ENCODE peak calls at places on chromosome 12, in four cellular contexts. U, J, V and C are unnamed samples.

GRCh38 chr12:115920395-115921183 is 356.9 kb downstream of the MED13L start:
- DNase-seq in U (no peak), J (no peak), V (no peak), C (peak; percentile 16)

GRCh38 chr12:92701441-92701840 is 1.3 kb upstream of the PLEKHG7 start:
- DNase-seq in U (no peak), J (no peak), V (no peak), C (no peak)

GRCh38 chr12:112112423-112113132 is 4.0 kb upstream of the NAA25 start:
- DNase-seq in U (no peak), J (no peak), V (peak; percentile 63), C (no peak)

GRCh38 chr12:105220929-105221290 is 15.1 kb downstream of the APPL2 start:
- DNase-seq in U (no peak), J (no peak), V (no peak), C (no peak)

GRCh38 chr12:78698747-78699146 is 165.8 kb upstream of the SYT1 start:
- DNase-seq in U (no peak), J (no peak), V (no peak), C (peak; percentile 69)

GRCh38 chr12:52857500-52857899 is 8.7 kb upstream of the KRT78 start:
- DNase-seq in U (no peak), J (no peak), V (no peak), C (no peak)

GRCh38 chr12:82635263-82635662 is 51.4 kb upstream of the TMTC2 start:
- DNase-seq in U (no peak), J (no peak), V (no peak), C (no peak)

GRCh38 chr12:68899251-68899771 is 33.7 kb downstream of the CPM start:
- DNase-seq in U (peak; percentile 75), J (no peak), V (peak; percentile 69), C (peak; percentile 76)

GRCh38 chr12:25320123-25321006 is 69.6 kb upstream of the KRAS start:
- DNase-seq in U (no peak), J (no peak), V (no peak), C (no peak)

GRCh38 chr12:106999444-106999843 is 12.5 kb upstream of the MTERF2 start:
- DNase-seq in U (no peak), J (no peak), V (no peak), C (no peak)

GRCh38 chr12:52212701-52213540 is 20.1 kb upstream of the KRT7 start:
- DNase-seq in U (no peak), J (peak; percentile 1), V (no peak), C (no peak)

GRCh38 chr12:71441350-71441748 is 1.8 kb downstream of the LGR5 start:
- DNase-seq in U (no peak), J (no peak), V (no peak), C (no peak)

GRCh38 chr12:113534555-113534954 is 62.9 kb upstream of the LHX5 start:
- DNase-seq in U (no peak), J (no peak), V (no peak), C (no peak)

GRCh38 chr12:48031135-48031960 is 27.1 kb upstream of the COL2A1 start:
- DNase-seq in U (no peak), J (no peak), V (no peak), C (peak; percentile 90)

GRCh38 chr12:14825256-14825655 is 11.3 kb upstream of the SMCO3 start:
- DNase-seq in U (no peak), J (no peak), V (no peak), C (no peak)

GRCh38 chr12:597926-598568 is 65.2 kb downstream of the NINJ2 start:
- DNase-seq in U (no peak), J (no peak), V (peak; percentile 54), C (no peak)

GRCh38 chr12:105431537-105431936 is 101.0 kb downstream of the C12orf75 start:
- DNase-seq in U (no peak), J (no peak), V (no peak), C (no peak)

GRCh38 chr12:90958995-90959394 is 4.0 kb upstream of the CCER1 start:
- DNase-seq in U (no peak), J (no peak), V (no peak), C (peak; percentile 94)

GRCh38 chr12:53325539-53326061 is 4.2 kb upstream of the AAAS start:
- DNase-seq in U (peak; percentile 35), J (peak; percentile 20), V (no peak), C (no peak)

GRCh38 chr12:92244036-92244435 is 98.4 kb upstream of the BTG1 start:
- DNase-seq in U (no peak), J (no peak), V (no peak), C (no peak)

GRCh38 chr12:125688223-125688622 is 623.0 kb downstream of the AACS start:
- DNase-seq in U (no peak), J (no peak), V (no peak), C (no peak)

GRCh38 chr12:95197636-95198035 is 19.6 kb downstream of the FGD6 start:
- DNase-seq in U (no peak), J (no peak), V (no peak), C (no peak)

GRCh38 chr12:49541140-49541861 is 2.5 kb downstream of the KCNH3 start:
- DNase-seq in U (no peak), J (no peak), V (no peak), C (no peak)
- H3K27me3 ChIP-seq in U (peaks cover 78% of the 10 kb centered on the region), J (peaks cover 2% of the 10 kb centered on the region), V (no peaks in the 10 kb centered on the region), C (peaks cover 29% of the 10 kb centered on the region)

GRCh38 chr12:50918584-50919316 is 33.6 kb upstream of the HIGD1C start:
- DNase-seq in U (no peak), J (no peak), V (no peak), C (no peak)

GRCh38 chr12:50914872-50915484 is 37.4 kb upstream of the HIGD1C start:
- DNase-seq in U (no peak), J (no peak), V (no peak), C (no peak)

GRCh38 chr12:50913224-50913623 is 39.1 kb upstream of the HIGD1C start:
- DNase-seq in U (no peak), J (no peak), V (no peak), C (no peak)

DNA sequence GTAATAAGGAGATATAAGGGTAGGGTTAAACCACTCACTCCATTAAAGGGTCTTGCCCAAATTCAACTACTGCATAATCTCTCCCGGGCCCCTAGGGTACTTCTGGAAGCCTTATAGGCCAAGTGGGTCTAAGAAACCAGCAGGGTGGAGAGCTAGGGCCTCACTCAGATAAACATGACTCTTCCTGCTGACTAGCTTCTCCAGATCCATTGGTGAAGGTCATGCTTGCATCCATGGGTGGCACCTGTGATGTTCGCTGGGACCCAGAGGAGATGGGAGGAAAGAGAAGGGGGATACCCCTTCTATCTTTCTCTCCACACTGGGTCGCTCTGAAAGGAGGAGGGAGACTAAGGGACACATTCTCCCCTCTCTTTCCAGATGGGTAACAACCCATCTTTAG is 36.1 kb upstream of the HIGD1C start:
- DNase-seq in U (no peak), J (no peak), V (no peak), C (no peak)
- H3K9me3 ChIP-seq in U (peaks cover 8% of the 10 kb centered on the region), J (no peaks in the 10 kb centered on the region), V (peaks cover 26% of the 10 kb centered on the region), C (peaks cover 13% of the 10 kb centered on the region)

GRCh38 chr12:123762715-123763052 is 583 bp downstream of the DNAH10 start:
- DNase-seq in U (no peak), J (no peak), V (no peak), C (no peak)

GRCh38 chr12:123761841-123762714 is at the start of gene DNAH10:
- DNase-seq in U (peak; percentile 30), J (no peak), V (peak; percentile 34), C (no peak)

GRCh38 chr12:123765504-123766035 is 3.5 kb downstream of the DNAH10 start:
- DNase-seq in U (no peak), J (no peak), V (no peak), C (no peak)

GRCh38 chr12:123763093-123763492 is 992 bp downstream of the DNAH10 start:
- DNase-seq in U (peak; percentile 24), J (no peak), V (no peak), C (no peak)

DNA sequence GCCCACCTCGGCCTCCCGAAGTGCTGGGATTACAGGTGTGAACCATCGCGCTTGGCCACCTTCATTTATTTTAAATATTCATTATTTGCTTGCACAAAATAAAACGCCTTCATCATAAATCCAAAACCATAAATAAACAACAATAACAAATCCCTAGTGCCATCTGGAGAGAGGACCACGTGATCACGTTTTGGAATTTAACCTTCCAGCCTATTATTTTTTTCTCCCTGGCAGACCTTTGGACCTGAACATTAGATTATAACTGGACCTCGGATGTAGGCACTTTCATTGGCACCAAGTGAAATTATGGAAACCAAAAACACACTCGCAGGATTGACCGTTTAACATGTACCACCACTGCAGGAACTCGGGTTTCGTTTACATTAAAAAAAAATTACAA is 2.0 kb downstream of the DNAH10 start:
- DNase-seq in U (no peak), J (no peak), V (no peak), C (no peak)
- H3K27me3 ChIP-seq in U (peaks cover 23% of the 10 kb centered on the region), J (no peaks in the 10 kb centered on the region), V (no peaks in the 10 kb centered on the region), C (peaks cover 16% of the 10 kb centered on the region)

GRCh38 chr12:103558879-103559278 is 28.2 kb upstream of the STAB2 start:
- DNase-seq in U (no peak), J (no peak), V (no peak), C (no peak)

GRCh38 chr12:103560604-103561101 is 26.4 kb upstream of the STAB2 start:
- DNase-seq in U (no peak), J (no peak), V (no peak), C (peak; percentile 91)

GRCh38 chr12:103566398-103566797 is 20.7 kb upstream of the STAB2 start:
- DNase-seq in U (no peak), J (no peak), V (no peak), C (no peak)

GRCh38 chr12:103556890-103557667 is 30.0 kb upstream of the STAB2 start:
- DNase-seq in U (no peak), J (no peak), V (no peak), C (no peak)

DNA sequence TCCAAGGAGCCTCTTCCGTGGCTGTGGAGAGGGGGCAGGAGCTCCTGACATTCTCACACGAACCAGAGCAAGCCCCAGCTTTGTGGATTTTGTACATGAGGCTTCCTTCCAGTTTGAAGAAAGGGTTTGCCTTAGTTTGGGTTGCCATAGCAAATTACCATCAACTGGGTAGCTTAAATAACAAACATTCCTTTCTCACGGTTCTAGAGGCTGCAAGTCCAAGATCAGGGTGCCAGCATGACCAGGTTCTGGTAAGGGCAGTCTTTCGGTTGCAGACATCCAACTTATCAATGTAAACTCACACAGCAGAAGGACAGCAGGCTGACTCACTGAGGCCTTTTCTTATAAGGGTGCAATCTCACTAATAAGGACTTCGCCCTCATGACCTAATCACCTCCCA is 25.9 kb upstream of the STAB2 start:
- DNase-seq in U (no peak), J (no peak), V (no peak), C (peak; percentile 55)
- H3K9me3 ChIP-seq in U (peaks cover 3% of the 10 kb centered on the region), J (no peaks in the 10 kb centered on the region), V (peaks cover 12% of the 10 kb centered on the region), C (peaks cover 4% of the 10 kb centered on the region)

DNA sequence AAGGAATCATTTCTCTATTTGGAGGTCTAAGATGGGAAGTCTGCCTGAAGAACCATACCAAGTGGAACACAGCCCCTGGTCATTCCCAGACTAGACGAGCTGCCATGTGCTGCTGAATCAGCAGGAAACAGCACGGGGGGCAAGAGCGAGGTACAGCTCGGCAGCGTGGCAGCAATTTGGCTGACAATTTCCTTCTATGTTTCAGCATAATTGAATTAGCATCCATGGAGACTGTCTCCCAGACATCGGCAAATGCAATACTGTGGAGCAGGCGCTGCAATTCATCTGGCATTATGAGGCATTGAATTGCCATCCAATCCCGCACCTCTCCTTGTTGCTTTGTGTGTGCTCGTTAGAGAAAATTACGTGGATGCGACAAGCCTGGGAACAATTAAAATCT is 46.0 kb upstream of the CCDC60 start:
- DNase-seq in U (no peak), J (no peak), V (no peak), C (no peak)
- H3K27me3 ChIP-seq in U (no peaks in the 10 kb centered on the region), J (no peaks in the 10 kb centered on the region), V (no peaks in the 10 kb centered on the region), C (no peaks in the 10 kb centered on the region)